ENCODE peak calls at places on chromosomes 2 and 18, in eight cellular contexts. One of them, this sample, is unnamed.

GRCh38 chr2:85583667-85584353 is 421 bp upstream of the VAMP5 start:
- DNase-seq in skeletal muscle cell: no peak
- DNase-seq in body of pancreas: no peak
- DNase-seq in heart left ventricle: no peak
- DNase-seq in RKO: no peak
- DNase-seq in T-helper 2 cell: no peak
- DNase-seq in NCI-H1092: no peak
- DNase-seq in stimulated activated CD8-positive, alpha-beta memory T cell treated with anti-CD3 and anti-CD28 coated beads, Interleukin-12 subunit alpha, Interleukin-12 subunit beta, amount 100 ng/mL, for 1 hour: no peak
- DNase-seq in this sample: no peak

GRCh38 chr2:162475661-162476060 is 131.7 kb downstream of the GCA start:
- DNase-seq in NCI-H1092: peak
- DNase-seq in T-helper 2 cell: no peak
- DNase-seq in RKO: no peak
- DNase-seq in body of pancreas: peak
- DNase-seq in skeletal muscle cell: peak
- DNase-seq in heart left ventricle: no peak
- DNase-seq in stimulated activated CD8-positive, alpha-beta memory T cell treated with anti-CD3 and anti-CD28 coated beads, Interleukin-12 subunit alpha, Interleukin-12 subunit beta, amount 100 ng/mL, for 1 hour: no peak
- DNase-seq in this sample: no peak

GRCh38 chr2:38187416-38188127 is 111.6 kb upstream of the CYP1B1 start:
- DNase-seq in T-helper 2 cell: no peak
- DNase-seq in skeletal muscle cell: peak
- DNase-seq in body of pancreas: peak
- DNase-seq in NCI-H1092: no peak
- DNase-seq in heart left ventricle: peak
- DNase-seq in RKO: no peak
- DNase-seq in stimulated activated CD8-positive, alpha-beta memory T cell treated with anti-CD3 and anti-CD28 coated beads, Interleukin-12 subunit alpha, Interleukin-12 subunit beta, amount 100 ng/mL, for 1 hour: no peak
- DNase-seq in this sample: no peak

GRCh38 chr2:110105608-110106467 is 9.8 kb downstream of the MALL start:
- DNase-seq in NCI-H1092: no peak
- DNase-seq in skeletal muscle cell: no peak
- DNase-seq in RKO: peak
- DNase-seq in heart left ventricle: no peak
- DNase-seq in body of pancreas: no peak
- DNase-seq in stimulated activated CD8-positive, alpha-beta memory T cell treated with anti-CD3 and anti-CD28 coated beads, Interleukin-12 subunit alpha, Interleukin-12 subunit beta, amount 100 ng/mL, for 1 hour: no peak
- DNase-seq in T-helper 2 cell: no peak
- DNase-seq in this sample: no peak

GRCh38 chr2:36663851-36664715 is 32.4 kb upstream of the VIT start:
- DNase-seq in body of pancreas: peak
- DNase-seq in skeletal muscle cell: peak
- DNase-seq in T-helper 2 cell: no peak
- DNase-seq in stimulated activated CD8-positive, alpha-beta memory T cell treated with anti-CD3 and anti-CD28 coated beads, Interleukin-12 subunit alpha, Interleukin-12 subunit beta, amount 100 ng/mL, for 1 hour: no peak
- DNase-seq in NCI-H1092: peak
- DNase-seq in heart left ventricle: no peak
- DNase-seq in RKO: peak
- DNase-seq in this sample: peak

GRCh38 chr2:192978317-192978874 is 783.7 kb upstream of the TMEFF2 start:
- DNase-seq in body of pancreas: no peak
- DNase-seq in RKO: no peak
- DNase-seq in heart left ventricle: no peak
- DNase-seq in stimulated activated CD8-positive, alpha-beta memory T cell treated with anti-CD3 and anti-CD28 coated beads, Interleukin-12 subunit alpha, Interleukin-12 subunit beta, amount 100 ng/mL, for 1 hour: no peak
- DNase-seq in skeletal muscle cell: peak
- DNase-seq in T-helper 2 cell: no peak
- DNase-seq in NCI-H1092: peak
- DNase-seq in this sample: no peak

GRCh38 chr2:52145005-52145404 is 1113.1 kb upstream of the NRXN1 start:
- DNase-seq in stimulated activated CD8-positive, alpha-beta memory T cell treated with anti-CD3 and anti-CD28 coated beads, Interleukin-12 subunit alpha, Interleukin-12 subunit beta, amount 100 ng/mL, for 1 hour: no peak
- DNase-seq in skeletal muscle cell: no peak
- DNase-seq in T-helper 2 cell: no peak
- DNase-seq in NCI-H1092: no peak
- DNase-seq in body of pancreas: no peak
- DNase-seq in heart left ventricle: no peak
- DNase-seq in RKO: no peak
- DNase-seq in this sample: no peak

GRCh38 chr2:234355798-234356365 is 141.0 kb downstream of the ARL4C start:
- DNase-seq in body of pancreas: no peak
- DNase-seq in skeletal muscle cell: no peak
- DNase-seq in heart left ventricle: no peak
- DNase-seq in RKO: no peak
- DNase-seq in NCI-H1092: no peak
- DNase-seq in T-helper 2 cell: no peak
- DNase-seq in stimulated activated CD8-positive, alpha-beta memory T cell treated with anti-CD3 and anti-CD28 coated beads, Interleukin-12 subunit alpha, Interleukin-12 subunit beta, amount 100 ng/mL, for 1 hour: no peak
- DNase-seq in this sample: no peak

GRCh38 chr18:37986665-37987064 is 421.1 kb upstream of the CELF4 start:
- DNase-seq in RKO: no peak
- DNase-seq in NCI-H1092: no peak
- DNase-seq in skeletal muscle cell: no peak
- DNase-seq in stimulated activated CD8-positive, alpha-beta memory T cell treated with anti-CD3 and anti-CD28 coated beads, Interleukin-12 subunit alpha, Interleukin-12 subunit beta, amount 100 ng/mL, for 1 hour: no peak
- DNase-seq in body of pancreas: no peak
- DNase-seq in heart left ventricle: no peak
- DNase-seq in T-helper 2 cell: no peak
- DNase-seq in this sample: no peak

GRCh38 chr2:2573658-2574293 is 242.7 kb upstream of the MYT1L start:
- DNase-seq in T-helper 2 cell: no peak
- DNase-seq in NCI-H1092: no peak
- DNase-seq in RKO: peak
- DNase-seq in skeletal muscle cell: no peak
- DNase-seq in body of pancreas: no peak
- DNase-seq in stimulated activated CD8-positive, alpha-beta memory T cell treated with anti-CD3 and anti-CD28 coated beads, Interleukin-12 subunit alpha, Interleukin-12 subunit beta, amount 100 ng/mL, for 1 hour: no peak
- DNase-seq in heart left ventricle: no peak
- DNase-seq in this sample: no peak

GRCh38 chr2:47198985-47199451 is 43.9 kb upstream of the STPG4 start:
- DNase-seq in heart left ventricle: no peak
- DNase-seq in stimulated activated CD8-positive, alpha-beta memory T cell treated with anti-CD3 and anti-CD28 coated beads, Interleukin-12 subunit alpha, Interleukin-12 subunit beta, amount 100 ng/mL, for 1 hour: no peak
- DNase-seq in skeletal muscle cell: peak
- DNase-seq in T-helper 2 cell: no peak
- DNase-seq in NCI-H1092: no peak
- DNase-seq in RKO: no peak
- DNase-seq in body of pancreas: no peak
- DNase-seq in this sample: no peak

GRCh38 chr18:56645415-56646016 is 5.6 kb upstream of the WDR7 start:
- DNase-seq in body of pancreas: no peak
- DNase-seq in RKO: peak
- DNase-seq in T-helper 2 cell: no peak
- DNase-seq in NCI-H1092: peak
- DNase-seq in stimulated activated CD8-positive, alpha-beta memory T cell treated with anti-CD3 and anti-CD28 coated beads, Interleukin-12 subunit alpha, Interleukin-12 subunit beta, amount 100 ng/mL, for 1 hour: no peak
- DNase-seq in heart left ventricle: no peak
- DNase-seq in skeletal muscle cell: no peak
- DNase-seq in this sample: no peak

GRCh38 chr2:240232961-240233890 is 92.8 kb upstream of the OTOS start:
- DNase-seq in body of pancreas: peak
- DNase-seq in stimulated activated CD8-positive, alpha-beta memory T cell treated with anti-CD3 and anti-CD28 coated beads, Interleukin-12 subunit alpha, Interleukin-12 subunit beta, amount 100 ng/mL, for 1 hour: peak
- DNase-seq in heart left ventricle: peak
- DNase-seq in skeletal muscle cell: no peak
- DNase-seq in RKO: peak
- DNase-seq in NCI-H1092: peak
- DNase-seq in T-helper 2 cell: peak
- DNase-seq in this sample: peak

GRCh38 chr18:6449213-6449612 is 34.5 kb upstream of the L3MBTL4 start:
- DNase-seq in stimulated activated CD8-positive, alpha-beta memory T cell treated with anti-CD3 and anti-CD28 coated beads, Interleukin-12 subunit alpha, Interleukin-12 subunit beta, amount 100 ng/mL, for 1 hour: no peak
- DNase-seq in T-helper 2 cell: no peak
- DNase-seq in skeletal muscle cell: no peak
- DNase-seq in heart left ventricle: no peak
- DNase-seq in NCI-H1092: no peak
- DNase-seq in RKO: no peak
- DNase-seq in body of pancreas: no peak
- DNase-seq in this sample: peak

GRCh38 chr2:66929632-66930385 is 467.3 kb upstream of the ETAA1 start:
- DNase-seq in T-helper 2 cell: no peak
- DNase-seq in NCI-H1092: no peak
- DNase-seq in stimulated activated CD8-positive, alpha-beta memory T cell treated with anti-CD3 and anti-CD28 coated beads, Interleukin-12 subunit alpha, Interleukin-12 subunit beta, amount 100 ng/mL, for 1 hour: no peak
- DNase-seq in skeletal muscle cell: peak
- DNase-seq in RKO: no peak
- DNase-seq in body of pancreas: peak
- DNase-seq in heart left ventricle: peak
- DNase-seq in this sample: no peak

GRCh38 chr2:161077367-161078210 is 82.6 kb upstream of the TANK start:
- DNase-seq in body of pancreas: no peak
- DNase-seq in skeletal muscle cell: no peak
- DNase-seq in RKO: peak
- DNase-seq in stimulated activated CD8-positive, alpha-beta memory T cell treated with anti-CD3 and anti-CD28 coated beads, Interleukin-12 subunit alpha, Interleukin-12 subunit beta, amount 100 ng/mL, for 1 hour: peak
- DNase-seq in T-helper 2 cell: peak
- DNase-seq in heart left ventricle: no peak
- DNase-seq in NCI-H1092: no peak
- DNase-seq in this sample: peak

GRCh38 chr18:72342933-72343332 is 201.2 kb downstream of the CBLN2 start:
- DNase-seq in T-helper 2 cell: no peak
- DNase-seq in stimulated activated CD8-positive, alpha-beta memory T cell treated with anti-CD3 and anti-CD28 coated beads, Interleukin-12 subunit alpha, Interleukin-12 subunit beta, amount 100 ng/mL, for 1 hour: no peak
- DNase-seq in skeletal muscle cell: no peak
- DNase-seq in heart left ventricle: no peak
- DNase-seq in NCI-H1092: no peak
- DNase-seq in RKO: no peak
- DNase-seq in body of pancreas: no peak
- DNase-seq in this sample: no peak

GRCh38 chr18:48838921-48839818 is 111.6 kb downstream of the SMAD7 start:
- DNase-seq in skeletal muscle cell: peak
- DNase-seq in RKO: no peak
- DNase-seq in NCI-H1092: no peak
- DNase-seq in heart left ventricle: peak
- DNase-seq in body of pancreas: no peak
- DNase-seq in T-helper 2 cell: no peak
- DNase-seq in stimulated activated CD8-positive, alpha-beta memory T cell treated with anti-CD3 and anti-CD28 coated beads, Interleukin-12 subunit alpha, Interleukin-12 subunit beta, amount 100 ng/mL, for 1 hour: no peak
- DNase-seq in this sample: no peak

GRCh38 chr18:48658721-48659120 is 119.9 kb downstream of the CTIF start:
- DNase-seq in skeletal muscle cell: no peak
- DNase-seq in stimulated activated CD8-positive, alpha-beta memory T cell treated with anti-CD3 and anti-CD28 coated beads, Interleukin-12 subunit alpha, Interleukin-12 subunit beta, amount 100 ng/mL, for 1 hour: no peak
- DNase-seq in heart left ventricle: no peak
- DNase-seq in body of pancreas: no peak
- DNase-seq in RKO: no peak
- DNase-seq in T-helper 2 cell: no peak
- DNase-seq in NCI-H1092: no peak
- DNase-seq in this sample: no peak

GRCh38 chr2:55118643-55119065 is 68.4 kb upstream of the RTN4 start:
- DNase-seq in heart left ventricle: no peak
- DNase-seq in RKO: no peak
- DNase-seq in stimulated activated CD8-positive, alpha-beta memory T cell treated with anti-CD3 and anti-CD28 coated beads, Interleukin-12 subunit alpha, Interleukin-12 subunit beta, amount 100 ng/mL, for 1 hour: no peak
- DNase-seq in skeletal muscle cell: no peak
- DNase-seq in T-helper 2 cell: no peak
- DNase-seq in NCI-H1092: no peak
- DNase-seq in body of pancreas: no peak
- DNase-seq in this sample: no peak

GRCh38 chr2:172082944-172083718 is 2.2 kb upstream of the DLX1 start:
- DNase-seq in body of pancreas: no peak
- DNase-seq in RKO: no peak
- DNase-seq in NCI-H1092: no peak
- DNase-seq in heart left ventricle: no peak
- DNase-seq in skeletal muscle cell: no peak
- DNase-seq in T-helper 2 cell: no peak
- DNase-seq in stimulated activated CD8-positive, alpha-beta memory T cell treated with anti-CD3 and anti-CD28 coated beads, Interleukin-12 subunit alpha, Interleukin-12 subunit beta, amount 100 ng/mL, for 1 hour: no peak
- DNase-seq in this sample: peak